ENCODE peak calls at places on chromosomes 1 and 21, in nine cellular contexts. A, H, O, B, I, S, J, D and Y are unnamed samples.

GRCh38 chr1:183023146-183023600 is at the start of gene LAMC1:
- DNase-seq in O (peak; percentile 61), S (no peak), I (peak; percentile 52), D (peak; percentile 63), J (no peak), H (peak; percentile 84), B (peak; percentile 82), A (peak; percentile 68), Y (peak; percentile 84)

GRCh38 chr1:151485685-151486255 is 25.4 kb upstream of the CGN start:
- DNase-seq in O (no peak), D (no peak), I (no peak), J (no peak), B (no peak), S (no peak), H (no peak), A (no peak), Y (no peak)

GRCh38 chr1:59707216-59707615 is 107.5 kb upstream of the HOOK1 start:
- DNase-seq in S (no peak), J (no peak), I (no peak), H (no peak), B (no peak), D (no peak), A (peak; percentile 12), O (no peak), Y (peak; percentile 49)

GRCh38 chr1:213982515-213982813 is 5.3 kb upstream of the PROX1 start:
- DNase-seq in S (no peak), J (no peak), A (no peak), H (no peak), O (no peak), B (no peak), I (no peak), D (no peak), Y (no peak)

GRCh38 chr1:116379057-116379630 is 6.1 kb downstream of the ATP1A1 start:
- DNase-seq in I (no peak), A (no peak), O (no peak), J (no peak), D (no peak), B (no peak), H (no peak), S (no peak), Y (no peak)

GRCh38 chr1:68104155-68104554 is 53.7 kb upstream of the DIRAS3 start:
- DNase-seq in S (no peak), H (no peak), J (no peak), A (no peak), I (no peak), B (no peak), D (no peak), O (no peak), Y (no peak)

GRCh38 chr1:41898191-41898713 is 20.5 kb downstream of the HIVEP3 start:
- DNase-seq in H (no peak), D (peak; percentile 69), B (no peak), J (peak; percentile 81), A (no peak), I (no peak), S (no peak), O (no peak), Y (no peak)

GRCh38 chr1:38605091-38605490 is 254.5 kb downstream of the RRAGC start:
- DNase-seq in A (no peak), J (no peak), S (no peak), B (no peak), H (no peak), I (no peak), O (no peak), D (no peak), Y (no peak)

GRCh38 chr1:230867119-230867902 is 1.0 kb downstream of the C1orf198 start:
- DNase-seq in S (no peak), J (no peak), I (no peak), B (no peak), A (no peak), D (no peak), H (no peak), O (no peak), Y (no peak)

GRCh38 chr1:165316153-165316772 is 40.3 kb downstream of the LMX1A start:
- DNase-seq in D (no peak), J (no peak), S (no peak), H (no peak), A (no peak), I (no peak), B (no peak), O (no peak), Y (no peak)

GRCh38 chr1:156874572-156874971 is 13.9 kb downstream of the NTRK1 start:
- DNase-seq in J (no peak), O (no peak), H (no peak), S (no peak), D (no peak), I (no peak), A (no peak), B (no peak), Y (no peak)

GRCh38 chr1:156877433-156877832 is 16.1 kb upstream of the PEAR1 start:
- DNase-seq in O (no peak), H (no peak), A (no peak), I (no peak), S (no peak), J (no peak), D (no peak), B (no peak), Y (no peak)

GRCh38 chr1:156874142-156874541 is 13.5 kb downstream of the NTRK1 start:
- DNase-seq in J (no peak), B (no peak), S (no peak), H (no peak), I (no peak), D (no peak), O (no peak), A (no peak), Y (no peak)

GRCh38 chr1:156875067-156875615 is 14.5 kb downstream of the NTRK1 start:
- DNase-seq in S (no peak), B (no peak), J (no peak), O (no peak), H (no peak), D (no peak), I (no peak), A (no peak), Y (no peak)

DNA sequence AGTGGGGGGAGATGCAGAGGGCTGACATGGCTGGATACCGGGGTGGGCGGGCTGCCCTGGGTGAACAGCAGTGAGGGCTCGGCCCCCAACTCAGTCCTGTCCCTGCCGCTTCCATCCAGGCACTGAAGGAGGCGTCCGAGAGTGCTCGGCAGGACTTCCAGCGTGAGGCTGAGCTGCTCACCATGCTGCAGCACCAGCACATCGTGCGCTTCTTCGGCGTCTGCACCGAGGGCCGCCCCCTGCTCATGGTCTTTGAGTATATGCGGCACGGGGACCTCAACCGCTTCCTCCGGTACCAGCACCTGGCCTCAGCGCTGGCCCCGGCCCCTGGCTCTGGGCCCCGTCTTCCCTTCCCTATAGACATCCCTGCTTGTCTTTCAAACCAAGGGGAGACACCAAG is 15.6 kb downstream of the NTRK1 start:
- DNase-seq in O (no peak), J (no peak), I (no peak), H (no peak), S (no peak), D (no peak), A (no peak), B (peak; percentile 46), Y (no peak)
- TF ChIP-seq CTCF in O (no peak), J (no peak), I (no peak), H (no peak), S (peak; percentile 20), D (no peak), A (no peak), B (peak; percentile 56), Y (no peak)

GRCh38 chr21:45959779-45960390 is 21.7 kb upstream of the COL6A1 start:
- DNase-seq in O (no peak), S (no peak), H (no peak), A (no peak), D (no peak), J (no peak), I (no peak), B (no peak), Y (peak; percentile 36)
- TF ChIP-seq EP300 in O (no peak), S (no peak), H (no peak), A (no peak), D (no peak), J (no peak), I (no peak), B (no peak), Y (no peak)

DNA sequence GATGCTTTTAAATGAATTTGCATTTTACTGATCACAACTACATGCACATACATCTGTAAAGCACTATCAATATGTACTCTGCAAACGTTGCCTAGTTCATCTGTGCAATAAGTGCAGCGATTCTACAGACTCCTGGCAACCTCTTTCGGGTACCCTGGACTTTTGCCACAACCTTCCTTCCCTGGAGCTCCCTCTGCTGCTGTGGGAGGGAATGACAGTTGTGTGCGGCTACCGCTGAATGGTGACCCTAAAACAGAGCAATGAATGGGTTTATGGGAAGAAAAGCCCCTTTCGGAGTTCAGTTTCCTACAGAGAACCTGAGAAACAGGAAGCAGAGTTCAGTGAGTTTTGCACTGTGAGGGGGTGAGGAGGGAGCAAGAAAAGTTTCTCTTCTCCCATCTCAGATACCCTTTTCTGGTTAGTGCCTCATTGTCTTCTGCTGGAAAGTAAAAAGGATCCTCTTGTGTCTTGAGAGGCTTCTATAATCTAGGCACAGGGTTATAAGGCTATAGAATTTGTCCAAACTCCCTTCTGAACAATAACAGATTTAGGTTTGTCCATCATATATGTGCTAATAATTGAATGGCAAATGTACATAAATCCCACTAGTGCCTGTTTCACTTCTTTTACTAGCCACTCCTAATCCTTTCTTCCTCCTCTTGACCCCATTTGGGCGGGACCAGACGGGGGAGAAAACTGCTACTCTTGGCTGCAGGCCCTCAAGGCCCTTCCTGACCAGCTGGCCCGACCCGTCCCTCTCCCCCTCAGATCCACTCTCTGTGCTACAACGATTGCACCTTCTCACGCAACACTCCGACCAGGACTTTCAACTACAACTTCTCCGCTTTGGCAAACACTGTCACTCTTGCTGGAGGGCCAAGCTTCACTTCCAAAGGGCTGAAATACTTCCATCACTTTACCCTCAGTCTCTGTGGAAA is 19.8 kb upstream of the SARS1 start:
- DNase-seq in D (peak; percentile 87), J (no peak), S (peak; percentile 37), O (peak; percentile 64), A (peak; percentile 67), B (no peak), H (no peak), I (no peak), Y (peak; percentile 46)
- TF ChIP-seq CTCF in D (peak; percentile 93), J (peak; percentile 60), S (peak; percentile 87), O (no peak), A (peak; percentile 71), B (peak; percentile 79), H (peak; percentile 34), I (no peak), Y (no peak)

GRCh38 chr1:1832151-1832550 is 53.9 kb upstream of the NADK start:
- DNase-seq in J (no peak), B (no peak), S (no peak), O (no peak), H (no peak), A (no peak), D (no peak), I (no peak), Y (no peak)

GRCh38 chr1:1835546-1835945 is 55.3 kb downstream of the GNB1 start:
- DNase-seq in J (no peak), S (no peak), H (no peak), O (no peak), A (no peak), D (no peak), B (no peak), I (no peak), Y (no peak)

GRCh38 chr1:1832820-1833219 is 54.5 kb upstream of the NADK start:
- DNase-seq in A (no peak), D (no peak), B (no peak), I (no peak), H (no peak), S (no peak), O (no peak), J (no peak), Y (no peak)

GRCh38 chr1:1833456-1833855 is 55.2 kb upstream of the NADK start:
- DNase-seq in O (no peak), B (no peak), H (no peak), A (no peak), J (no peak), S (no peak), I (no peak), D (no peak), Y (no peak)

GRCh38 chr1:1833916-1834325 is 55.7 kb upstream of the NADK start:
- DNase-seq in I (no peak), S (peak; percentile 71), J (no peak), H (no peak), B (no peak), O (no peak), D (no peak), A (no peak), Y (no peak)
- TF ChIP-seq EP300 in I (no peak), S (no peak), J (no peak), H (no peak), B (no peak), O (no peak), D (no peak), A (no peak), Y (no peak)